ENCODE peak calls at places on chromosome X, in eight cellular contexts. One of them, this sample, is unnamed.

GRCh38 chrX:68918202-68918601 is 89.4 kb downstream of the EFNB1 start:
- DNase-seq in mammary epithelial cell: no peak
- DNase-seq in stimulated activated CD8-positive, alpha-beta memory T cell treated with anti-CD3 and anti-CD28 coated beads, Interleukin-15, amount 100 ng/mL, for 1 hour: no peak
- DNase-seq in lower lobe of right lung: no peak
- DNase-seq in activated T-cell treated with anti-CD3 and anti-CD28 coated beads, Interleukin-2, amount 50 U/mL, for 48 hours: no peak
- DNase-seq in activated CD8-positive, alpha-beta memory T cell treated with anti-CD3 and anti-CD28 coated beads for 1 hour: no peak
- DNase-seq in Caco-2: no peak
- DNase-seq in AG09309: no peak
- DNase-seq in this sample: no peak

GRCh38 chrX:150236304-150236703 is 126.8 kb upstream of the MAMLD1 start:
- DNase-seq in stimulated activated CD8-positive, alpha-beta memory T cell treated with anti-CD3 and anti-CD28 coated beads, Interleukin-15, amount 100 ng/mL, for 1 hour: no peak
- DNase-seq in Caco-2: no peak
- DNase-seq in lower lobe of right lung: no peak
- DNase-seq in mammary epithelial cell: peak
- DNase-seq in AG09309: no peak
- DNase-seq in activated T-cell treated with anti-CD3 and anti-CD28 coated beads, Interleukin-2, amount 50 U/mL, for 48 hours: no peak
- DNase-seq in activated CD8-positive, alpha-beta memory T cell treated with anti-CD3 and anti-CD28 coated beads for 1 hour: no peak
- DNase-seq in this sample: no peak

GRCh38 chrX:47859686-47860085 is 23.0 kb downstream of the ZNF81 start:
- DNase-seq in lower lobe of right lung: no peak
- DNase-seq in AG09309: no peak
- DNase-seq in stimulated activated CD8-positive, alpha-beta memory T cell treated with anti-CD3 and anti-CD28 coated beads, Interleukin-15, amount 100 ng/mL, for 1 hour: no peak
- DNase-seq in activated CD8-positive, alpha-beta memory T cell treated with anti-CD3 and anti-CD28 coated beads for 1 hour: no peak
- DNase-seq in activated T-cell treated with anti-CD3 and anti-CD28 coated beads, Interleukin-2, amount 50 U/mL, for 48 hours: no peak
- DNase-seq in Caco-2: no peak
- DNase-seq in mammary epithelial cell: no peak
- DNase-seq in this sample: no peak

GRCh38 chrX:134158821-134159512 is 78.0 kb upstream of the CCDC160 start:
- DNase-seq in AG09309: no peak
- DNase-seq in lower lobe of right lung: no peak
- DNase-seq in mammary epithelial cell: no peak
- DNase-seq in activated CD8-positive, alpha-beta memory T cell treated with anti-CD3 and anti-CD28 coated beads for 1 hour: no peak
- DNase-seq in stimulated activated CD8-positive, alpha-beta memory T cell treated with anti-CD3 and anti-CD28 coated beads, Interleukin-15, amount 100 ng/mL, for 1 hour: no peak
- DNase-seq in activated T-cell treated with anti-CD3 and anti-CD28 coated beads, Interleukin-2, amount 50 U/mL, for 48 hours: peak
- DNase-seq in Caco-2: no peak
- DNase-seq in this sample: no peak

GRCh38 chrX:38375888-38376287 is 23.5 kb downstream of the OTC start:
- DNase-seq in lower lobe of right lung: no peak
- DNase-seq in mammary epithelial cell: peak
- DNase-seq in stimulated activated CD8-positive, alpha-beta memory T cell treated with anti-CD3 and anti-CD28 coated beads, Interleukin-15, amount 100 ng/mL, for 1 hour: no peak
- DNase-seq in Caco-2: no peak
- DNase-seq in activated CD8-positive, alpha-beta memory T cell treated with anti-CD3 and anti-CD28 coated beads for 1 hour: no peak
- DNase-seq in activated T-cell treated with anti-CD3 and anti-CD28 coated beads, Interleukin-2, amount 50 U/mL, for 48 hours: no peak
- DNase-seq in AG09309: no peak
- DNase-seq in this sample: no peak

GRCh38 chrX:147978931-147979330 is 2.2 kb upstream of the FMR1NB start:
- DNase-seq in activated T-cell treated with anti-CD3 and anti-CD28 coated beads, Interleukin-2, amount 50 U/mL, for 48 hours: no peak
- DNase-seq in stimulated activated CD8-positive, alpha-beta memory T cell treated with anti-CD3 and anti-CD28 coated beads, Interleukin-15, amount 100 ng/mL, for 1 hour: no peak
- DNase-seq in activated CD8-positive, alpha-beta memory T cell treated with anti-CD3 and anti-CD28 coated beads for 1 hour: no peak
- DNase-seq in Caco-2: no peak
- DNase-seq in AG09309: no peak
- DNase-seq in mammary epithelial cell: peak
- DNase-seq in lower lobe of right lung: no peak
- DNase-seq in this sample: no peak

GRCh38 chrX:124736553-124737240 is 390.3 kb downstream of the SH2D1A start:
- DNase-seq in Caco-2: no peak
- DNase-seq in lower lobe of right lung: no peak
- DNase-seq in activated CD8-positive, alpha-beta memory T cell treated with anti-CD3 and anti-CD28 coated beads for 1 hour: no peak
- DNase-seq in AG09309: no peak
- DNase-seq in mammary epithelial cell: no peak
- DNase-seq in stimulated activated CD8-positive, alpha-beta memory T cell treated with anti-CD3 and anti-CD28 coated beads, Interleukin-15, amount 100 ng/mL, for 1 hour: no peak
- DNase-seq in activated T-cell treated with anti-CD3 and anti-CD28 coated beads, Interleukin-2, amount 50 U/mL, for 48 hours: peak
- DNase-seq in this sample: no peak

GRCh38 chrX:104288269-104288668 is 33.5 kb upstream of the ESX1 start:
- DNase-seq in lower lobe of right lung: no peak
- DNase-seq in activated T-cell treated with anti-CD3 and anti-CD28 coated beads, Interleukin-2, amount 50 U/mL, for 48 hours: no peak
- DNase-seq in mammary epithelial cell: no peak
- DNase-seq in activated CD8-positive, alpha-beta memory T cell treated with anti-CD3 and anti-CD28 coated beads for 1 hour: no peak
- DNase-seq in stimulated activated CD8-positive, alpha-beta memory T cell treated with anti-CD3 and anti-CD28 coated beads, Interleukin-15, amount 100 ng/mL, for 1 hour: no peak
- DNase-seq in AG09309: no peak
- DNase-seq in Caco-2: no peak
- DNase-seq in this sample: no peak

GRCh38 chrX:145292208-145292607 is 44.9 kb downstream of the SPANXN1 start:
- DNase-seq in activated CD8-positive, alpha-beta memory T cell treated with anti-CD3 and anti-CD28 coated beads for 1 hour: no peak
- DNase-seq in lower lobe of right lung: no peak
- DNase-seq in stimulated activated CD8-positive, alpha-beta memory T cell treated with anti-CD3 and anti-CD28 coated beads, Interleukin-15, amount 100 ng/mL, for 1 hour: no peak
- DNase-seq in Caco-2: no peak
- DNase-seq in mammary epithelial cell: no peak
- DNase-seq in activated T-cell treated with anti-CD3 and anti-CD28 coated beads, Interleukin-2, amount 50 U/mL, for 48 hours: no peak
- DNase-seq in AG09309: no peak
- DNase-seq in this sample: no peak